ENCODE peak calls at places on chromosomes 12 and 14, in eight cellular contexts. T, O, K, F, E, M, H and L are unnamed samples.
A peak's percentile ranks its signal among the peaks of the same experiment; 100 is the strongest.

GRCh38 chr12:92553389-92553788 is 149.4 kb upstream of the PLEKHG7 start:
- DNase-seq in H (no peak), T (peak; percentile 42), K (no peak), F (no peak), O (peak; percentile 70), M (no peak), E (no peak), L (no peak)

GRCh38 chr12:3034067-3034750 is 43.0 kb upstream of the TSPAN9 start:
- DNase-seq in M (peak; percentile 25), K (peak; percentile 97), F (no peak), E (peak; percentile 88), H (no peak), T (peak; percentile 53), O (peak; percentile 88), L (peak; percentile 42)

GRCh38 chr14:100824946-100825690 is 800 bp upstream of the MEG3 start:
- DNase-seq in O (no peak), E (no peak), T (no peak), M (no peak), F (no peak), H (no peak), K (no peak), L (no peak)

GRCh38 chr12:57940052-57940914 is 1.1 kb upstream of the ATP23 start:
- DNase-seq in K (no peak), M (no peak), H (no peak), O (no peak), E (no peak), T (no peak), F (no peak), L (no peak)

GRCh38 chr12:44972746-44973421 is 78.0 kb downstream of the DBX2 start:
- DNase-seq in M (no peak), O (peak; percentile 39), T (no peak), E (peak; percentile 69), F (no peak), K (peak; percentile 85), H (no peak), L (no peak)

GRCh38 chr12:661720-662486 is 1.3 kb downstream of the NINJ2 start:
- DNase-seq in K (no peak), H (no peak), M (no peak), O (no peak), F (no peak), T (no peak), E (no peak), L (no peak)

GRCh38 chr12:72031066-72031465 is 92.4 kb downstream of the TPH2 start:
- DNase-seq in E (no peak), M (no peak), T (no peak), H (no peak), O (no peak), K (no peak), F (no peak), L (no peak)

GRCh38 chr14:22850944-22851790 is 14.8 kb downstream of the MMP14 start:
- DNase-seq in O (no peak), H (no peak), T (peak; percentile 92), E (peak; percentile 57), K (no peak), M (no peak), F (peak; percentile 93), L (peak; percentile 93)

GRCh38 chr12:94390130-94390485 is 69.6 kb downstream of the CEP83 start:
- DNase-seq in O (no peak), F (no peak), M (no peak), H (no peak), T (no peak), E (no peak), K (no peak), L (no peak)

GRCh38 chr12:42586268-42586667 is 3.3 kb downstream of the PRICKLE1 start:
- DNase-seq in T (no peak), F (no peak), M (no peak), E (no peak), O (no peak), K (no peak), H (no peak), L (no peak)

GRCh38 chr14:89190779-89191513 is 226.1 kb downstream of the FOXN3 start:
- DNase-seq in F (no peak), M (no peak), H (no peak), O (no peak), T (no peak), E (peak; percentile 70), K (no peak), L (no peak)

GRCh38 chr14:98840076-98840475 is 431.9 kb downstream of the BCL11B start:
- DNase-seq in F (no peak), E (peak; percentile 45), H (no peak), K (peak; percentile 36), O (no peak), M (no peak), T (no peak), L (no peak)

GRCh38 chr14:74855945-74856344 is 20.0 kb downstream of the PROX2 start:
- DNase-seq in T (no peak), E (no peak), K (no peak), M (no peak), F (no peak), O (no peak), H (no peak), L (no peak)

GRCh38 chr14:74855021-74855420 is 20.9 kb downstream of the PROX2 start:
- DNase-seq in H (no peak), F (no peak), K (no peak), E (no peak), T (no peak), O (no peak), M (no peak), L (no peak)

GRCh38 chr14:74852922-74853530 is 22.9 kb downstream of the PROX2 start:
- DNase-seq in H (no peak), O (no peak), E (no peak), K (no peak), M (no peak), T (no peak), F (peak; percentile 84), L (no peak)

GRCh38 chr14:74856366-74856765 is 19.6 kb downstream of the PROX2 start:
- DNase-seq in K (no peak), T (no peak), M (no peak), E (no peak), H (no peak), F (no peak), O (no peak), L (no peak)

DNA sequence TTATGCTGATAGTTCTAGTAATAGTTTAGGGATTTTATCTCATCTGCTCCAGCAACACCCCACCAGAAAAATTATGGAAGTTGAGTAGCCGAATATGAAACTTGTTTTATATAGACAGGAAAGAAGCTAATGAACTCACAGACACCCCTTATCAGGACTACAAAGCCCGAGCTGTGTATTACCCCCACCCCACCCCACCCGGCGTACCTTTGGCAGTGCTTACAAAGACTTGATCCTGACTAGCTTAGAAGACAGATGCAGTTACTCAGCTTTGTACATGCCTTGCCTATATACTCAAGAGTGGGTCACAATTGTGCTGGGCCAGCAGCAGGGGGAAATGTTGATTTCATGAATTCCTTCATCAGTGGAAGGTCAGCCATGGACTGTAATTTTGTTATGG is 22.4 kb downstream of the PROX2 start:
- DNase-seq in H (no peak), M (no peak), O (no peak), T (no peak), K (no peak), E (no peak), F (no peak), L (no peak)
- H3K4me3 ChIP-seq in H (no peak overlapping the region), M (no peak overlapping the region), O (no peak overlapping the region), T (no peak overlapping the region), K (no peak overlapping the region), E (no peak overlapping the region), F (no peak overlapping the region), L (no peak overlapping the region)

GRCh38 chr12:4443616-4444015 is 2.0 kb downstream of the FGF6 start:
- DNase-seq in E (no peak), O (no peak), T (no peak), M (no peak), K (peak; percentile 52), F (no peak), H (no peak), L (no peak)

GRCh38 chr12:4446335-4446734 is 720 bp upstream of the FGF6 start:
- DNase-seq in T (no peak), F (no peak), H (no peak), O (no peak), E (no peak), M (no peak), K (peak; percentile 28), L (no peak)

GRCh38 chr12:4447151-4447550 is 1.5 kb upstream of the FGF6 start:
- DNase-seq in F (no peak), O (no peak), T (no peak), M (no peak), K (peak; percentile 35), E (no peak), H (no peak), L (no peak)

GRCh38 chr12:4444031-4444430 is 1.6 kb downstream of the FGF6 start:
- DNase-seq in M (no peak), K (no peak), O (no peak), E (no peak), T (no peak), H (no peak), F (no peak), L (no peak)

GRCh38 chr12:4445156-4446020 is at the start of gene FGF6:
- DNase-seq in M (no peak), K (peak; percentile 46), F (no peak), H (no peak), O (no peak), T (no peak), E (no peak), L (no peak)
- H3K4me3 ChIP-seq in M (no peak within 1 kb of the TSS), K (no peak within 1 kb of the TSS), F (no peak within 1 kb of the TSS), H (no peak within 1 kb of the TSS), O (no peak within 1 kb of the TSS), T (no peak within 1 kb of the TSS), E (no peak within 1 kb of the TSS), L (no peak within 1 kb of the TSS)

DNA sequence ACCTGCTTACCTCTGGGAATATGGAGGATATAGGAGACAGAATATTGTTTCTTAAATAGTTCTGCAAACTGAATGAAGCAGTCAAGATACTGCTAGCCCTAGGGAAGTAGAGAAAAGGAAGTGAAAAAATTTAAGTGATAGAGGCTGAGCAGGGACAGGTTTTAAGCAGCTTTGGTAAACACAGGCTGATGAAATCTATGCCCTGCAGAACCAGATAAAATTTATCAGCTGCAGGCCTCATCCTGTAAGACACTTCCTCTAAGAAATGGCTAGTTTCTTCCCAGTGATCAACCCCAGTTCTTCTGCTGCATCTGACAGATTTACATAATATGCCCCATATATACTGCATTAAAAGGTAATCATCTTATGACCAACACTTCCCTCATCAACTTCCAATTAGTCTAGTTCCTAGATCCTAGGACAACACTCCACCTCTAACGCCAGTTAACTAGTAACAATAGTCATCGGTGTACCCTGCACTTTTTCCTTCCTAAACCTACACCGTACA is 1.3 kb upstream of the ESYT1 start:
- DNase-seq in O (no peak), H (no peak), K (no peak), T (no peak), E (no peak), F (no peak), M (no peak), L (no peak)
- H3K4me3 ChIP-seq in O (no peak overlapping the region), H (peak overlapping the region; percentile 77), K (peak overlapping the region; percentile 94), T (no peak overlapping the region), E (no peak overlapping the region), F (no peak overlapping the region), M (no peak overlapping the region), L (no peak overlapping the region)

GRCh38 chr12:26338574-26339572 is 143.5 kb downstream of the SSPN start:
- DNase-seq in M (no peak), F (no peak), T (no peak), E (no peak), O (no peak), H (no peak), K (no peak), L (no peak)
- H3K4me3 ChIP-seq in M (no peak overlapping the region), F (no peak overlapping the region), T (no peak overlapping the region), E (no peak overlapping the region), O (no peak overlapping the region), H (no peak overlapping the region), K (no peak overlapping the region), L (no peak overlapping the region)